ENCODE peak calls at places on chromosomes 3 and 15, in seven cellular contexts. J, E, B, I, Q, W and F are unnamed samples.

GRCh38 chr3:52174896-52175295 is 20.7 kb upstream of the POC1A start:
- DNase-seq in J (no peak), W (no peak), Q (no peak), E (no peak), I (no peak), B (peak; percentile 19), F (no peak)

GRCh38 chr3:22734756-22735155 is 468.4 kb upstream of the UBE2E2 start:
- DNase-seq in B (no peak), E (no peak), W (no peak), I (no peak), J (no peak), Q (no peak), F (no peak)

GRCh38 chr3:106392905-106393304 is 524.1 kb upstream of the CBLB start:
- DNase-seq in Q (no peak), B (no peak), J (no peak), I (no peak), E (no peak), W (no peak), F (no peak)

GRCh38 chr3:153901152-153901551 is 220.0 kb upstream of the ARHGEF26 start:
- DNase-seq in B (no peak), W (no peak), E (no peak), Q (no peak), I (no peak), J (no peak), F (no peak)

GRCh38 chr3:105774444-105775180 is 94.2 kb downstream of the CBLB start:
- DNase-seq in B (no peak), Q (no peak), I (no peak), J (no peak), E (no peak), W (no peak), F (no peak)

GRCh38 chr15:88913017-88913849 is at the start of gene MFGE8:
- DNase-seq in J (peak; percentile 87), I (peak; percentile 87), B (peak; percentile 93), E (peak; percentile 78), Q (peak; percentile 74), W (peak; percentile 89), F (no peak)

GRCh38 chr3:167777356-167777755 is 41.8 kb downstream of the SERPINI1 start:
- DNase-seq in I (no peak), W (no peak), Q (no peak), B (no peak), E (no peak), J (no peak), F (no peak)

GRCh38 chr3:115657168-115657567 is 33.9 kb downstream of the GAP43 start:
- DNase-seq in I (no peak), W (no peak), J (no peak), B (no peak), E (no peak), Q (no peak), F (no peak)

GRCh38 chr3:40992023-40992422 is 207.3 kb upstream of the CTNNB1 start:
- DNase-seq in I (no peak), Q (no peak), E (no peak), W (no peak), B (no peak), J (no peak), F (no peak)

GRCh38 chr3:165185707-165186327 is 10.4 kb downstream of the SLITRK3 start:
- DNase-seq in I (peak; percentile 45), J (no peak), W (peak; percentile 68), Q (peak; percentile 59), E (peak; percentile 72), B (no peak), F (peak; percentile 5)

GRCh38 chr3:123720638-123721037 is 135.8 kb upstream of the HACD2 start:
- DNase-seq in I (no peak), W (no peak), Q (no peak), B (no peak), E (no peak), J (no peak), F (no peak)

GRCh38 chr3:30199855-30200254 is 406.5 kb upstream of the TGFBR2 start:
- DNase-seq in E (no peak), J (no peak), I (no peak), W (no peak), Q (no peak), B (no peak), F (no peak)

GRCh38 chr3:66473637-66474036 is 27.2 kb downstream of the LRIG1 start:
- DNase-seq in B (no peak), W (no peak), J (no peak), I (no peak), Q (no peak), E (no peak), F (no peak)

GRCh38 chr3:191492601-191493000 is 31.6 kb downstream of the PYDC2 start:
- DNase-seq in E (no peak), Q (no peak), J (no peak), W (no peak), I (no peak), B (no peak), F (no peak)

GRCh38 chr3:111585214-111585613 is 9.9 kb downstream of the ZBED2 start:
- DNase-seq in E (no peak), W (no peak), I (no peak), J (no peak), B (no peak), Q (no peak), F (no peak)

GRCh38 chr3:81443457-81443782 is 318.0 kb downstream of the GBE1 start:
- DNase-seq in W (no peak), Q (no peak), J (no peak), E (no peak), I (no peak), B (no peak), F (no peak)

GRCh38 chr3:124832782-124833709 is 54.1 kb downstream of the ITGB5 start:
- DNase-seq in I (no peak), Q (no peak), B (no peak), J (no peak), W (no peak), E (no peak), F (no peak)

GRCh38 chr3:43796041-43796596 is 105.4 kb downstream of the ABHD5 start:
- DNase-seq in J (no peak), B (no peak), W (no peak), E (no peak), I (no peak), Q (no peak), F (no peak)

GRCh38 chr3:72432271-72432670 is 416.0 kb downstream of the SHQ1 start:
- DNase-seq in J (no peak), W (no peak), E (no peak), I (no peak), B (no peak), Q (no peak), F (no peak)

DNA sequence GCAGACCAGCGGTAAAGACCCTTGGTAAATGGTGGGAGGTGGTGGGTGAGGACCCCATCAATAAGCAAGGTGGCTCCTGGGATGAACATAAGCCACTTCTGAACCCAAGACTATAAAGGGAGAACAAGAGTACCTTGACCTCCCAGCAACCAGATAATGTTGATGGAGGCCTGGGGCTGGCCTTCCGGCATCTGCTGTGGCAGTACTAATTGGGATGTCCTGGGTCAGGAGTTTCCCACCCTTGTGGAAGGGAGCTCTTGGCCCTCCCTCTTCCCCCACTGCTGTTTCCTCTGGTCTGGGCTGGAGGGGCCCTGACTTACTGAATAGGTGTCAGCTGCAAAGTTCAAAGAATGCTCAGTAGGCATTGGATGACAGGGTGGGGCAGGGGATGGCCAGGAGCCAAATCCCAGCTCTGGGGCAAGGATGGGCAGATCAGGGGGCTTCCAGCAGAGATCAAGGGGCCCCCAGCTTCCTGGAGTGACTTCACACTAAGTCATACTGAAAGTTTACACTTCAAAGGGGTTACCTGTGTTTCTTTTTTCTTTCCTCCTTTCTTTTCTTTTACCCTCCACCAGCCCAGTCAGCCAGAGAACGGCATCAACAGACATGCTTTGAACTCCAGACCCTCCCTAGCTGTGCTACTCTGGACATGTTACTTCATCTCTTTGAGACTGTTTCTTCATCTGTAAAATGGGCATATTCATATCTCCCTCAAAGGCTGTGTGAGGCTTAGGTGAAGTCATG is 1.6 kb downstream of the RBP1 start:
- DNase-seq in I (no peak), Q (no peak), E (no peak), J (no peak), W (no peak), B (no peak), F (no peak)
- H3K4me3 ChIP-seq in I (no peak overlapping the region), Q (no peak overlapping the region), E (no peak overlapping the region), J (no peak overlapping the region), W (peak overlapping the region; percentile 70), B (peak overlapping the region; percentile 69), F (no peak overlapping the region)

DNA sequence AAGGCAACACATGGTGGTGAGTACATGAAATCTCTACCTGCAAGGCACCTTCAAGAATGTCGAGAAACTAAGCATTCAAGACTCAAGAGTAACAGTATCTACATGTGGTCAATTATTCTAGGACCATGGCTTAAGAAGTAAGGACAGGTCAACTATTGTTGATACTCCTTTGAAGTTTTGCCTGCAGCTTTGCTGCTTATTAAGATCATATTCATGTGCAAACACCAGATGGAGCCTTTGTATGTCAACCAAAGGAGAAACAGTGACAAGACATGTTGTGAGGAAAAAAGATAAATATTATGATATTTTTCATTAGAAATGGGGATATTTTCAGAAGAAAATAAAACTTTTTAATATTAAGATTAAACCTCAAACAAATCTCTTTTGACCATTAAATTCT is 52.3 kb upstream of the FGF7 start:
- DNase-seq in E (no peak), Q (peak; percentile 10), J (no peak), I (no peak), B (no peak), W (no peak), F (no peak)
- TF ChIP-seq CTCF in E (no peak), Q (peak; percentile 41), J (peak; percentile 44), I (no peak), B (no peak), W (peak; percentile 38), F (no peak)

DNA sequence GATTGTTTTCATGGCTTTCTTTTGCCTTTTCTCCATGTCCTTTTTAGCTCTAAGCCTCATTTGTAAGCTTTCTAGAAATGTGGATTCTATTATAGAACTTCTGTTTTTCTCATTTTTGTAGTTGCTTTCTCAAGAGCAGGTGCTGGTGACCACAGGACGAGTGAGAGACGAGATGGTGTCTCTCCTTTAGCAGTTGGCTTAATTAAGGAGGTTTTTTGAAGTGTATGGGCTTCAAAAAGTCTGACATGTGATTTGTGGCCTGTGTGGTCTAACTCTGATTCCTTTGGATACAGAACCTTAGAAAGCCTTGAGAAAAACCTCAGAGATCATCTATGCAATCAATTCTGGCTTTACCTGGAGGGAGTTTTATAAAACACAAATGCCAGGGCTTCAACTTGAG is 292.8 kb downstream of the LPP start:
- DNase-seq in I (no peak), B (no peak), Q (peak; percentile 91), E (no peak), W (no peak), J (no peak), F (peak; percentile 26)
- H3K4me3 ChIP-seq in I (no peak overlapping the region), B (no peak overlapping the region), Q (peak overlapping the region; percentile 46), E (no peak overlapping the region), W (no peak overlapping the region), J (no peak overlapping the region), F (no peak overlapping the region)

GRCh38 chr3:149975919-149976318 is 5.2 kb upstream of the PFN2 start:
- DNase-seq in B (no peak), W (no peak), Q (peak; percentile 5), J (no peak), I (no peak), E (no peak), F (no peak)
- TF ChIP-seq CTCF in B (no peak), W (peak; percentile 51), Q (peak; percentile 63), J (no peak), I (no peak), E (no peak), F (peak; percentile 42)